ENCODE peak calls at places on chromosomes 16 and 17, in seven cellular contexts. One of them, this sample, is unnamed.

GRCh38 chr16:53094013-53094630 is 39.3 kb downstream of the CHD9 start:
- DNase-seq in NCI-H460: no peak
- DNase-seq in GM04504: no peak
- DNase-seq in kidney epithelial cell: no peak
- DNase-seq in left kidney: no peak
- DNase-seq in NCI-H1092: peak
- DNase-seq in activated T-helper 1 cell treated with anti-CD3 and anti-CD28 coated beads, Interleukin-2, amount 50 U/mL, for 16 hours: no peak
- DNase-seq in this sample: no peak

GRCh38 chr16:15510992-15511391 is 76.6 kb downstream of the BMERB1 start:
- DNase-seq in NCI-H460: no peak
- DNase-seq in NCI-H1092: no peak
- DNase-seq in GM04504: no peak
- DNase-seq in activated T-helper 1 cell treated with anti-CD3 and anti-CD28 coated beads, Interleukin-2, amount 50 U/mL, for 16 hours: no peak
- DNase-seq in kidney epithelial cell: no peak
- DNase-seq in left kidney: peak
- DNase-seq in this sample: no peak

GRCh38 chr17:70564006-70564620 is 394.8 kb downstream of the KCNJ2 start:
- DNase-seq in NCI-H460: no peak
- DNase-seq in NCI-H1092: no peak
- DNase-seq in activated T-helper 1 cell treated with anti-CD3 and anti-CD28 coated beads, Interleukin-2, amount 50 U/mL, for 16 hours: no peak
- DNase-seq in left kidney: no peak
- DNase-seq in GM04504: no peak
- DNase-seq in kidney epithelial cell: no peak
- DNase-seq in this sample: no peak

GRCh38 chr16:89557230-89557935 is 3.1 kb upstream of the RPL13 start:
- DNase-seq in activated T-helper 1 cell treated with anti-CD3 and anti-CD28 coated beads, Interleukin-2, amount 50 U/mL, for 16 hours: peak
- DNase-seq in NCI-H460: peak
- DNase-seq in kidney epithelial cell: no peak
- DNase-seq in NCI-H1092: no peak
- DNase-seq in GM04504: no peak
- DNase-seq in left kidney: peak
- DNase-seq in this sample: peak

GRCh38 chr17:21041753-21042433 is 918 bp downstream of the USP22 start:
- DNase-seq in left kidney: peak
- DNase-seq in activated T-helper 1 cell treated with anti-CD3 and anti-CD28 coated beads, Interleukin-2, amount 50 U/mL, for 16 hours: peak
- DNase-seq in NCI-H1092: peak
- DNase-seq in GM04504: peak
- DNase-seq in NCI-H460: peak
- DNase-seq in kidney epithelial cell: no peak
- DNase-seq in this sample: peak

GRCh38 chr17:44095647-44096496 is 25.3 kb downstream of the G6PC3 start:
- DNase-seq in left kidney: peak
- DNase-seq in activated T-helper 1 cell treated with anti-CD3 and anti-CD28 coated beads, Interleukin-2, amount 50 U/mL, for 16 hours: no peak
- DNase-seq in kidney epithelial cell: peak
- DNase-seq in GM04504: peak
- DNase-seq in NCI-H460: peak
- DNase-seq in NCI-H1092: peak
- DNase-seq in this sample: no peak

GRCh38 chr16:22878955-22879354 is 65.0 kb downstream of the HS3ST2 start:
- DNase-seq in activated T-helper 1 cell treated with anti-CD3 and anti-CD28 coated beads, Interleukin-2, amount 50 U/mL, for 16 hours: no peak
- DNase-seq in NCI-H460: no peak
- DNase-seq in GM04504: no peak
- DNase-seq in kidney epithelial cell: no peak
- DNase-seq in NCI-H1092: no peak
- DNase-seq in left kidney: peak
- DNase-seq in this sample: no peak

GRCh38 chr17:81842725-81843504 is 8.1 kb upstream of the PPP1R27 start:
- DNase-seq in left kidney: no peak
- DNase-seq in kidney epithelial cell: no peak
- DNase-seq in GM04504: no peak
- DNase-seq in NCI-H1092: no peak
- DNase-seq in NCI-H460: no peak
- DNase-seq in activated T-helper 1 cell treated with anti-CD3 and anti-CD28 coated beads, Interleukin-2, amount 50 U/mL, for 16 hours: no peak
- DNase-seq in this sample: no peak

GRCh38 chr16:87965973-87966667 is 14.9 kb downstream of the BANP start:
- DNase-seq in NCI-H460: no peak
- DNase-seq in activated T-helper 1 cell treated with anti-CD3 and anti-CD28 coated beads, Interleukin-2, amount 50 U/mL, for 16 hours: no peak
- DNase-seq in GM04504: peak
- DNase-seq in NCI-H1092: no peak
- DNase-seq in left kidney: no peak
- DNase-seq in kidney epithelial cell: no peak
- DNase-seq in this sample: no peak

GRCh38 chr17:40862985-40863733 is 3.9 kb downstream of the KRT12 start:
- DNase-seq in kidney epithelial cell: no peak
- DNase-seq in left kidney: peak
- DNase-seq in NCI-H1092: no peak
- DNase-seq in NCI-H460: no peak
- DNase-seq in GM04504: no peak
- DNase-seq in activated T-helper 1 cell treated with anti-CD3 and anti-CD28 coated beads, Interleukin-2, amount 50 U/mL, for 16 hours: no peak
- DNase-seq in this sample: peak

GRCh38 chr17:59572301-59572924 is 7.0 kb downstream of the DHX40 start:
- DNase-seq in activated T-helper 1 cell treated with anti-CD3 and anti-CD28 coated beads, Interleukin-2, amount 50 U/mL, for 16 hours: no peak
- DNase-seq in kidney epithelial cell: no peak
- DNase-seq in left kidney: no peak
- DNase-seq in NCI-H1092: no peak
- DNase-seq in GM04504: peak
- DNase-seq in NCI-H460: no peak
- DNase-seq in this sample: no peak

GRCh38 chr16:65285128-65286120 is 163.6 kb upstream of the CDH11 start:
- DNase-seq in kidney epithelial cell: no peak
- DNase-seq in left kidney: peak
- DNase-seq in GM04504: no peak
- DNase-seq in NCI-H1092: no peak
- DNase-seq in activated T-helper 1 cell treated with anti-CD3 and anti-CD28 coated beads, Interleukin-2, amount 50 U/mL, for 16 hours: no peak
- DNase-seq in NCI-H460: no peak
- DNase-seq in this sample: no peak

GRCh38 chr16:71552698-71553503 is 24.0 kb downstream of the TAT start:
- DNase-seq in GM04504: no peak
- DNase-seq in NCI-H460: no peak
- DNase-seq in kidney epithelial cell: no peak
- DNase-seq in activated T-helper 1 cell treated with anti-CD3 and anti-CD28 coated beads, Interleukin-2, amount 50 U/mL, for 16 hours: no peak
- DNase-seq in left kidney: no peak
- DNase-seq in NCI-H1092: no peak
- DNase-seq in this sample: no peak

GRCh38 chr17:13031718-13032350 is 14.0 kb upstream of the ELAC2 start:
- DNase-seq in GM04504: no peak
- DNase-seq in left kidney: peak
- DNase-seq in NCI-H460: peak
- DNase-seq in activated T-helper 1 cell treated with anti-CD3 and anti-CD28 coated beads, Interleukin-2, amount 50 U/mL, for 16 hours: peak
- DNase-seq in kidney epithelial cell: no peak
- DNase-seq in NCI-H1092: no peak
- DNase-seq in this sample: peak

GRCh38 chr17:41404024-41404651 is 6.7 kb upstream of the KRT31 start:
- DNase-seq in left kidney: no peak
- DNase-seq in kidney epithelial cell: peak
- DNase-seq in GM04504: peak
- DNase-seq in NCI-H460: peak
- DNase-seq in NCI-H1092: no peak
- DNase-seq in activated T-helper 1 cell treated with anti-CD3 and anti-CD28 coated beads, Interleukin-2, amount 50 U/mL, for 16 hours: peak
- DNase-seq in this sample: no peak

GRCh38 chr16:50697881-50698767 is 4.7 kb downstream of the NOD2 start:
- DNase-seq in left kidney: no peak
- DNase-seq in activated T-helper 1 cell treated with anti-CD3 and anti-CD28 coated beads, Interleukin-2, amount 50 U/mL, for 16 hours: peak
- DNase-seq in NCI-H460: no peak
- DNase-seq in NCI-H1092: no peak
- DNase-seq in kidney epithelial cell: no peak
- DNase-seq in GM04504: peak
- DNase-seq in this sample: no peak

GRCh38 chr17:11638700-11639265 is 40.5 kb downstream of the DNAH9 start:
- DNase-seq in activated T-helper 1 cell treated with anti-CD3 and anti-CD28 coated beads, Interleukin-2, amount 50 U/mL, for 16 hours: no peak
- DNase-seq in GM04504: no peak
- DNase-seq in left kidney: no peak
- DNase-seq in kidney epithelial cell: no peak
- DNase-seq in NCI-H1092: no peak
- DNase-seq in NCI-H460: no peak
- DNase-seq in this sample: no peak

GRCh38 chr16:2819179-2819938 is 2.3 kb downstream of the PRSS21 start:
- DNase-seq in NCI-H460: no peak
- DNase-seq in left kidney: no peak
- DNase-seq in kidney epithelial cell: no peak
- DNase-seq in NCI-H1092: no peak
- DNase-seq in GM04504: no peak
- DNase-seq in activated T-helper 1 cell treated with anti-CD3 and anti-CD28 coated beads, Interleukin-2, amount 50 U/mL, for 16 hours: no peak
- DNase-seq in this sample: no peak

GRCh38 chr16:89270666-89271345 is 53.3 kb downstream of the ZNF778 start:
- DNase-seq in NCI-H1092: no peak
- DNase-seq in GM04504: no peak
- DNase-seq in NCI-H460: no peak
- DNase-seq in activated T-helper 1 cell treated with anti-CD3 and anti-CD28 coated beads, Interleukin-2, amount 50 U/mL, for 16 hours: no peak
- DNase-seq in left kidney: no peak
- DNase-seq in kidney epithelial cell: no peak
- DNase-seq in this sample: no peak

GRCh38 chr16:2811703-2812471 is 5.2 kb upstream of the PRSS21 start:
- DNase-seq in left kidney: no peak
- DNase-seq in NCI-H460: no peak
- DNase-seq in activated T-helper 1 cell treated with anti-CD3 and anti-CD28 coated beads, Interleukin-2, amount 50 U/mL, for 16 hours: no peak
- DNase-seq in kidney epithelial cell: no peak
- DNase-seq in NCI-H1092: no peak
- DNase-seq in GM04504: no peak
- DNase-seq in this sample: peak

GRCh38 chr16:22661161-22661647 is 150.5 kb downstream of the NPIPB5 start:
- DNase-seq in left kidney: no peak
- DNase-seq in NCI-H1092: no peak
- DNase-seq in GM04504: no peak
- DNase-seq in kidney epithelial cell: no peak
- DNase-seq in NCI-H460: no peak
- DNase-seq in activated T-helper 1 cell treated with anti-CD3 and anti-CD28 coated beads, Interleukin-2, amount 50 U/mL, for 16 hours: no peak
- DNase-seq in this sample: no peak

GRCh38 chr17:17077861-17078732 is 35.8 kb downstream of the MPRIP start:
- DNase-seq in NCI-H1092: no peak
- DNase-seq in NCI-H460: no peak
- DNase-seq in GM04504: no peak
- DNase-seq in left kidney: no peak
- DNase-seq in activated T-helper 1 cell treated with anti-CD3 and anti-CD28 coated beads, Interleukin-2, amount 50 U/mL, for 16 hours: no peak
- DNase-seq in kidney epithelial cell: no peak
- DNase-seq in this sample: no peak

GRCh38 chr16:64051826-64052225 is 1070.0 kb downstream of the CDH11 start:
- DNase-seq in left kidney: peak
- DNase-seq in GM04504: no peak
- DNase-seq in NCI-H1092: no peak
- DNase-seq in NCI-H460: peak
- DNase-seq in kidney epithelial cell: no peak
- DNase-seq in activated T-helper 1 cell treated with anti-CD3 and anti-CD28 coated beads, Interleukin-2, amount 50 U/mL, for 16 hours: no peak
- DNase-seq in this sample: no peak

GRCh38 chr17:76706817-76707216 is 3.9 kb downstream of the MXRA7 start:
- DNase-seq in left kidney: no peak
- DNase-seq in NCI-H460: no peak
- DNase-seq in GM04504: no peak
- DNase-seq in kidney epithelial cell: no peak
- DNase-seq in activated T-helper 1 cell treated with anti-CD3 and anti-CD28 coated beads, Interleukin-2, amount 50 U/mL, for 16 hours: no peak
- DNase-seq in NCI-H1092: no peak
- DNase-seq in this sample: no peak

GRCh38 chr17:66524848-66525247 is 222.4 kb downstream of the PRKCA start:
- DNase-seq in left kidney: no peak
- DNase-seq in NCI-H460: no peak
- DNase-seq in kidney epithelial cell: no peak
- DNase-seq in activated T-helper 1 cell treated with anti-CD3 and anti-CD28 coated beads, Interleukin-2, amount 50 U/mL, for 16 hours: no peak
- DNase-seq in GM04504: no peak
- DNase-seq in NCI-H1092: no peak
- DNase-seq in this sample: no peak

GRCh38 chr17:45680360-45680759 is 103.8 kb upstream of the CRHR1 start:
- DNase-seq in kidney epithelial cell: no peak
- DNase-seq in NCI-H460: no peak
- DNase-seq in activated T-helper 1 cell treated with anti-CD3 and anti-CD28 coated beads, Interleukin-2, amount 50 U/mL, for 16 hours: no peak
- DNase-seq in GM04504: no peak
- DNase-seq in left kidney: no peak
- DNase-seq in NCI-H1092: no peak
- DNase-seq in this sample: no peak

GRCh38 chr16:67547423-67548264 is 14.7 kb upstream of the CTCF start:
- DNase-seq in activated T-helper 1 cell treated with anti-CD3 and anti-CD28 coated beads, Interleukin-2, amount 50 U/mL, for 16 hours: no peak
- DNase-seq in left kidney: no peak
- DNase-seq in NCI-H1092: no peak
- DNase-seq in GM04504: no peak
- DNase-seq in NCI-H460: no peak
- DNase-seq in kidney epithelial cell: no peak
- DNase-seq in this sample: peak

GRCh38 chr17:54864636-54865420 is 35.8 kb upstream of the TOM1L1 start:
- DNase-seq in activated T-helper 1 cell treated with anti-CD3 and anti-CD28 coated beads, Interleukin-2, amount 50 U/mL, for 16 hours: no peak
- DNase-seq in kidney epithelial cell: no peak
- DNase-seq in NCI-H1092: peak
- DNase-seq in NCI-H460: no peak
- DNase-seq in left kidney: no peak
- DNase-seq in GM04504: no peak
- DNase-seq in this sample: no peak